ENCODE peak calls at places on chromosomes 11 and 22, in nine cellular contexts. D is stomach, P is neural progenitor cell, S is A549, I is GM06990, U is psoas muscle, Q is bronchial epithelial cell, R is lower lobe of right lung, K is esophagus squamous epithelium. M is an unnamed sample.

GRCh38 chr22:24753919-24754318 is 20.6 kb downstream of the PIWIL3 start:
- DNase-seq in D (no peak), P (no peak), S (no peak), I (no peak), U (no peak), Q (no peak), R (no peak), K (no peak), M (no peak)

GRCh38 chr22:35128637-35129036 is 62.7 kb downstream of the ISX start:
- DNase-seq in D (no peak), P (no peak), S (no peak), I (peak), U (no peak), Q (no peak), R (no peak), K (no peak), M (no peak)

GRCh38 chr11:123973816-123974215 is 3.8 kb downstream of the OR10S1 start:
- DNase-seq in D (no peak), P (no peak), S (no peak), I (no peak), U (no peak), Q (peak), R (no peak), K (no peak), M (peak)

GRCh38 chr11:76825726-76826396 is 34.9 kb upstream of the ACER3 start:
- DNase-seq in D (no peak), P (no peak), S (no peak), I (no peak), U (no peak), Q (no peak), R (no peak), K (no peak), M (no peak)

GRCh38 chr22:49582671-49583070 is 245.0 kb downstream of the BRD1 start:
- DNase-seq in D (no peak), P (no peak), S (no peak), I (no peak), U (no peak), Q (no peak), R (peak), K (no peak), M (no peak)

GRCh38 chr11:85590848-85591483 is 36.2 kb downstream of the DLG2 start:
- DNase-seq in D (no peak), P (peak), S (peak), I (no peak), U (no peak), Q (peak), R (no peak), K (no peak), M (peak)

GRCh38 chr11:58926695-58927094 is 12.6 kb upstream of the GLYATL1 start:
- DNase-seq in D (no peak), P (no peak), S (peak), I (no peak), U (no peak), Q (peak), R (no peak), K (no peak), M (peak)

GRCh38 chr11:34624069-34624468 is 3.2 kb downstream of the EHF start:
- DNase-seq in D (peak), P (no peak), S (no peak), I (peak), U (no peak), Q (peak), R (peak), K (no peak), M (peak)

GRCh38 chr11:66936326-66936725 is 21.9 kb downstream of the PC start:
- DNase-seq in D (no peak), P (no peak), S (peak), I (no peak), U (no peak), Q (peak), R (no peak), K (no peak), M (peak)

GRCh38 chr11:69963533-69964246 is 114.4 kb upstream of the ANO1 start:
- DNase-seq in D (no peak), P (no peak), S (no peak), I (no peak), U (no peak), Q (no peak), R (no peak), K (no peak), M (no peak)

GRCh38 chr11:47980093-47980906 is at the start of gene PTPRJ:
- DNase-seq in D (peak), P (peak), S (peak), I (peak), U (peak), Q (no peak), R (peak), K (no peak), M (peak)

GRCh38 chr11:12239396-12240298 is 129.3 kb downstream of the MICAL2 start:
- DNase-seq in D (peak), P (no peak), S (no peak), I (no peak), U (no peak), Q (peak), R (peak), K (no peak), M (peak)

GRCh38 chr22:20244744-20245576 is 23.2 kb downstream of the RTN4R start:
- DNase-seq in D (no peak), P (peak), S (no peak), I (peak), U (no peak), Q (no peak), R (no peak), K (no peak), M (no peak)

GRCh38 chr22:41822289-41823057 is 10.4 kb upstream of the SREBF2 start:
- DNase-seq in D (no peak), P (peak), S (peak), I (peak), U (no peak), Q (peak), R (no peak), K (no peak), M (peak)

GRCh38 chr11:22928207-22928917 is 68.1 kb upstream of the CCDC179 start:
- DNase-seq in D (no peak), P (no peak), S (peak), I (no peak), U (no peak), Q (peak), R (no peak), K (no peak), M (peak)
- TF ChIP-seq CTCF in D (no peak), P (peak), S (no peak), I (peak), U (no peak), Q (no peak), R (no peak), K (no peak), M (peak)

GRCh38 chr11:65545853-65546216 is 12.3 kb downstream of the LTBP3 start:
- DNase-seq in D (no peak), P (no peak), S (no peak), I (no peak), U (no peak), Q (no peak), R (no peak), K (no peak), M (no peak)

GRCh38 chr11:65546217-65546958 is 11.8 kb downstream of the LTBP3 start:
- DNase-seq in D (peak), P (peak), S (peak), I (peak), U (peak), Q (peak), R (peak), K (peak), M (peak)

GRCh38 chr11:65549088-65549487 is 9.1 kb downstream of the LTBP3 start:
- DNase-seq in D (no peak), P (no peak), S (no peak), I (no peak), U (no peak), Q (no peak), R (no peak), K (no peak), M (no peak)

GRCh38 chr11:65551572-65552398 is 6.4 kb downstream of the LTBP3 start:
- DNase-seq in D (peak), P (peak), S (peak), I (peak), U (peak), Q (peak), R (peak), K (no peak), M (peak)

DNA sequence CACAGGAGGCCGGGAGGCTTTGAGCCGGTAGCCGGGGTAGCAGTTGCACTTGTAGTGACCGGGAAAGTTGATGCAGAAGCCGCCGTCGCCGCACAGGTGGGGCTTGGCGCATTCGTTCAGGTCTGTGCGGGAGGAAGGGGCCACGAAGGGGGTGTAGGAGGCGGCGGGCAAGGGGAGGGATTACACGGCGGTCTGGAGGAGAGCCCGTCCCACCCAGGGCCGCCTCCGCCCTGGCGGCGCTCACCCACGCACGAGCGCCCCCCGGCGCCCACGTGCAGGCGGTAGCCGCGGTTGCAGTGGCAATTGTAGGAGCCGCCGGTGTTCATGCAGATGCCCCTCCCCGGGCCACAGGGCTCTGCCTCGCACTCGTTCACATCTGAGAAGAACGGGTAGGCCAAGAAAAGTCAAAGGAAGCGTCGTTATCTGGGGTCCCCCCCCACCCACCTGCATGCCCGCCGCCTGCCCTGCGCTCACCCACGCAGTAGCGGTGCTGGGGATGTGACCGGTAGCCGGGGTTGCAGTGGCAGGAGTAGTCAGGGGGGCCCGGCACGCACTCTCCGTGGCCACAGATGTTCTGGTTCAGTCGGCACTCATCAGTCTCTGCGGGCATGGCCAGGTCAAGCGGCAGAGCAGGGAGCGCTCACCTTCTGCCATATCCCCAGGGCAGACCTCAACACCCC is 10.6 kb downstream of the LTBP3 start:
- DNase-seq in D (no peak), P (no peak), S (no peak), I (no peak), U (no peak), Q (no peak), R (no peak), K (no peak), M (no peak)
- H3K4me3 ChIP-seq in D (no peak), P (no peak), S (no peak), I (no peak), U (no peak), Q (no peak), R (no peak), K (no peak), M (no peak)

GRCh38 chr11:80886684-80887083 is 1445.9 kb upstream of the TENM4 start:
- DNase-seq in D (no peak), P (no peak), S (no peak), I (no peak), U (no peak), Q (no peak), R (no peak), K (no peak), M (no peak)
- TF ChIP-seq CTCF in D (no peak), P (no peak), S (no peak), I (no peak), U (no peak), Q (no peak), R (no peak), K (no peak), M (no peak)

GRCh38 chr22:45867118-45867905 is 109.7 kb downstream of the WNT7B start:
- DNase-seq in D (peak), P (peak), S (no peak), I (no peak), U (peak), Q (no peak), R (peak), K (no peak), M (no peak)
- H3K4me3 ChIP-seq in D (peak), P (peak), S (no peak), I (no peak), U (peak), Q (peak), R (peak), K (peak), M (no peak)

GRCh38 chr22:30640361-30640760 is 4.8 kb downstream of the SLC35E4 start:
- DNase-seq in D (no peak), P (no peak), S (no peak), I (no peak), U (no peak), Q (no peak), R (no peak), K (no peak), M (no peak)

GRCh38 chr22:30635273-30636225 is at the start of gene SLC35E4:
- DNase-seq in D (peak), P (peak), S (peak), I (peak), U (peak), Q (peak), R (peak), K (peak), M (peak)

GRCh38 chr22:30637701-30638114 is 2.1 kb downstream of the SLC35E4 start:
- DNase-seq in D (no peak), P (no peak), S (no peak), I (no peak), U (no peak), Q (no peak), R (no peak), K (no peak), M (no peak)

GRCh38 chr22:30634477-30635233 is 926 bp upstream of the SLC35E4 start:
- DNase-seq in D (peak), P (peak), S (peak), I (peak), U (peak), Q (peak), R (peak), K (peak), M (peak)

DNA sequence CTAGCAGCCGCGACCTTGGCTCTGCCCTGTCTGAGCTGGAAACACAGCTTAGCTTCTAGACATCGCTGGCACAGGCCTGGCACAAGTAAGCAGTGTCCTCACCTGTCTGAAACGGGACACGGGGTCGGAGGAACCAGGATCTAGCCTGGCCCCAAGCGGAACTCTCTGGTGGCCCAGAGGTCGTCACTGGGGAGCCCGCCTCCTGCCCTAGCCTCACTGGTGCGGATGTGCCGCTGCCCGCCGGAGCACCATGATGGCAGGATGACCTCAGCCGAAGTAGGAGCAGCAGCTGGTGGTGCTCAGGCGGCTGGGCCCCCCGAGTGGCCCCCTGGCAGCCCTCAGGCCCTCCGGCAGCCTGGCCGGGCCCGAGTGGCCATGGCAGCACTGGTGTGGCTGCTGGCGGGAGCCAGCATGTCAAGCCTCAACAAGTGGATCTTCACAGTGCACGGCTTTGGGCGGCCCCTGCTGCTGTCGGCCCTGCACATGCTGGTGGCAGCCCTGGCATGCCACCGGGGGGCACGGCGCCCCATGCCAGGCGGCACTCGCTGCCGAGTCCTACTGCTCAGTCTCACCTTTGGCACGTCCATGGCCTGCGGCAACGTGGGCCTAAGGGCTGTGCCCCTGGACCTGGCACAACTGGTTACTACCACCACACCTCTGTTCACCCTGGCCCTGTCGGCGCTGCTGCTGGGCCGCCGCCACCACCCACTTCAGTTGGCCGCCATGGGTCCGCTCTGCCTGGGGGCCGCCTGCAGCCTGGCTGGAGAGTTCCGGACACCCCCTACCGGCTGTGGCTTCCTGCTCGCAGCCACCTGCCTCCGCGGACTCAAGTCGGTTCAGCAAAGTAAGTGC is 871 bp downstream of the SLC35E4 start:
- DNase-seq in D (peak), P (peak), S (peak), I (no peak), U (peak), Q (no peak), R (peak), K (no peak), M (peak)
- TF ChIP-seq CTCF in D (no peak), P (no peak), S (no peak), I (no peak), U (peak), Q (no peak), R (no peak), K (no peak), M (no peak)